ENCODE peak calls at places on chromosome 16, in four cellular contexts. One of them, this sample, is unnamed.

GRCh38 chr16:53924311-53924860 is 220.4 kb downstream of the FTO start:
- DNase-seq in MM.1S: no peak
- DNase-seq in adrenal gland: no peak
- DNase-seq in A549: no peak
- DNase-seq in this sample: no peak

GRCh38 chr16:10597184-10597583 is 16.8 kb upstream of the EMP2 start:
- DNase-seq in adrenal gland: no peak
- DNase-seq in MM.1S: no peak
- DNase-seq in A549: no peak
- DNase-seq in this sample: no peak

GRCh38 chr16:56363781-56364565 is 61.4 kb downstream of the AMFR start:
- DNase-seq in MM.1S: no peak
- DNase-seq in A549: no peak
- DNase-seq in adrenal gland: no peak
- DNase-seq in this sample: no peak

GRCh38 chr16:7503688-7504087 is 171.0 kb downstream of the RBFOX1 start:
- DNase-seq in MM.1S: no peak
- DNase-seq in A549: no peak
- DNase-seq in adrenal gland: no peak
- DNase-seq in this sample: no peak

GRCh38 chr16:57530531-57531252 is 5.7 kb downstream of the CCDC102A start:
- DNase-seq in adrenal gland: peak
- DNase-seq in MM.1S: no peak
- DNase-seq in A549: no peak
- DNase-seq in this sample: peak

GRCh38 chr16:11742041-11742535 is 569 bp downstream of the TXNDC11 start:
- DNase-seq in MM.1S: peak
- DNase-seq in adrenal gland: peak
- DNase-seq in A549: peak
- DNase-seq in this sample: peak

GRCh38 chr16:87368029-87368765 is 15.4 kb downstream of the FBXO31 start:
- DNase-seq in A549: no peak
- DNase-seq in MM.1S: no peak
- DNase-seq in adrenal gland: no peak
- DNase-seq in this sample: no peak

GRCh38 chr16:11256657-11257130 is 690 bp upstream of the SOCS1 start:
- DNase-seq in adrenal gland: no peak
- DNase-seq in A549: peak
- DNase-seq in MM.1S: no peak
- DNase-seq in this sample: peak

GRCh38 chr16:86477642-86478041 is 32.7 kb upstream of the FOXF1 start:
- DNase-seq in A549: no peak
- DNase-seq in MM.1S: no peak
- DNase-seq in adrenal gland: no peak
- DNase-seq in this sample: no peak

GRCh38 chr16:63904182-63904581 is 1217.7 kb downstream of the CDH11 start:
- DNase-seq in MM.1S: no peak
- DNase-seq in A549: no peak
- DNase-seq in adrenal gland: no peak
- DNase-seq in this sample: peak

GRCh38 chr16:6643083-6643686 is 689.5 kb upstream of the RBFOX1 start:
- DNase-seq in MM.1S: peak
- DNase-seq in adrenal gland: peak
- DNase-seq in A549: peak
- DNase-seq in this sample: no peak

GRCh38 chr16:11625769-11626168 is 39.0 kb upstream of the LITAF start:
- DNase-seq in adrenal gland: no peak
- DNase-seq in MM.1S: no peak
- DNase-seq in A549: no peak
- DNase-seq in this sample: no peak

GRCh38 chr16:89373355-89374110 is 116.8 kb downstream of the ANKRD11 start:
- DNase-seq in A549: no peak
- DNase-seq in MM.1S: no peak
- DNase-seq in adrenal gland: peak
- DNase-seq in this sample: no peak

GRCh38 chr16:81745704-81746558 is 33.2 kb upstream of the PLCG2 start:
- DNase-seq in A549: peak
- DNase-seq in adrenal gland: peak
- DNase-seq in MM.1S: peak
- DNase-seq in this sample: peak

GRCh38 chr16:11552445-11552844 is 34.3 kb downstream of the LITAF start:
- DNase-seq in A549: no peak
- DNase-seq in MM.1S: no peak
- DNase-seq in adrenal gland: no peak
- DNase-seq in this sample: no peak

GRCh38 chr16:83906690-83907089 is 7.8 kb downstream of the MLYCD start:
- DNase-seq in A549: no peak
- DNase-seq in MM.1S: no peak
- DNase-seq in adrenal gland: no peak
- DNase-seq in this sample: no peak

GRCh38 chr16:87058728-87059250 is 258.4 kb downstream of the C16orf95 start:
- DNase-seq in A549: no peak
- DNase-seq in MM.1S: no peak
- DNase-seq in adrenal gland: no peak
- DNase-seq in this sample: no peak

GRCh38 chr16:88309905-88310259 is 72.9 kb upstream of the ZNF469 start:
- DNase-seq in MM.1S: no peak
- DNase-seq in A549: no peak
- DNase-seq in adrenal gland: no peak
- DNase-seq in this sample: peak

GRCh38 chr16:87685766-87686165 is 80.0 kb downstream of the KLHDC4 start:
- DNase-seq in MM.1S: no peak
- DNase-seq in adrenal gland: no peak
- DNase-seq in A549: no peak
- DNase-seq in this sample: no peak

GRCh38 chr16:26316683-26317464 is 625.1 kb downstream of the HS3ST4 start:
- DNase-seq in adrenal gland: no peak
- DNase-seq in A549: no peak
- DNase-seq in MM.1S: no peak
- DNase-seq in this sample: no peak

GRCh38 chr16:57998484-57998883 is 2.0 kb downstream of the ZNF319 start:
- DNase-seq in MM.1S: no peak
- DNase-seq in adrenal gland: no peak
- DNase-seq in A549: peak
- DNase-seq in this sample: peak

GRCh38 chr16:50696575-50697420 is 3.4 kb downstream of the NOD2 start:
- DNase-seq in adrenal gland: peak
- DNase-seq in MM.1S: peak
- DNase-seq in A549: peak
- DNase-seq in this sample: peak
- H3K4me3 ChIP-seq in adrenal gland: no peak
- H3K4me3 ChIP-seq in MM.1S: no peak
- H3K4me3 ChIP-seq in A549: no peak
- H3K4me3 ChIP-seq in this sample: no peak

GRCh38 chr16:22206847-22207714 is 1.0 kb downstream of the EEF2K start:
- DNase-seq in adrenal gland: peak
- DNase-seq in A549: peak
- DNase-seq in MM.1S: peak
- DNase-seq in this sample: peak
- H3K27ac ChIP-seq in adrenal gland: peak
- H3K27ac ChIP-seq in A549: peak
- H3K27ac ChIP-seq in MM.1S: peak
- H3K27ac ChIP-seq in this sample: peak

DNA sequence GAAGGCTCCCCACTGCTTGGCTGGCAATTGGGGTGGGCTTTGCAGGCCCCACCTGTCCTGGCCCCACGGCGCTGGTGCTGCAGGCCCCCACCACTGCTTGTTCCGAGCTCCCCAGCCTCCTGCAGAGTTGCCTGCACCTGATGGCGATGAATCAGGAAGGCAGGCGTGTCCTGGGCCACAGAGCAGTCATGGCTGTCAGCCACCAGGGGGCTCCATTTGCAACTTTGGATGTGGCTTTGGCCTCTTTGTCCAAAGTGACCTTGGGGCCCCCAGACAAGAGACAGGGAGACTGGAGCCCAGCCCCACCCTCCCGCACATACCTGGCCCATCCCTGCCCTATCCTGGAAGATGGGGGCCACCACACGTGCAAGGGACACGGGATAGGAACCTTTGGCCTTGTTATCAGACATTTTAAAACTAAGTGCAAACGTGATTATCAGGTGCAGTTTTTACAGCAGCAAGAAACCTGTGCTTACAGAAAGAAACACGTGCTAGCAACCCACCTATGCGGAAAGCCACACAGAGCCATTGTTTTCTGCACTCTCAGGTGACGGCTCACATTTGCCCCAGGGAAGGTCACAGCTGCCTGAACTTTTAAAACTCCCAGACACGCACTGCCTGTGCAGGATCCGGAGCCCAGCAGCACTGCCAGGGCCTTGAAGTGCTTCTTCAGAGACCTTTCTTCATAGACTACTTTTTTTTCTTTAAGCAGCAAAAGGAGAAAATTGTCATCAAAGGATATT is at the start of gene DNASE1:
- DNase-seq in MM.1S: peak
- DNase-seq in adrenal gland: peak
- DNase-seq in A549: peak
- DNase-seq in this sample: peak
- H3K4me3 ChIP-seq in MM.1S: no peak
- H3K4me3 ChIP-seq in adrenal gland: no peak
- H3K4me3 ChIP-seq in A549: no peak
- H3K4me3 ChIP-seq in this sample: no peak

DNA sequence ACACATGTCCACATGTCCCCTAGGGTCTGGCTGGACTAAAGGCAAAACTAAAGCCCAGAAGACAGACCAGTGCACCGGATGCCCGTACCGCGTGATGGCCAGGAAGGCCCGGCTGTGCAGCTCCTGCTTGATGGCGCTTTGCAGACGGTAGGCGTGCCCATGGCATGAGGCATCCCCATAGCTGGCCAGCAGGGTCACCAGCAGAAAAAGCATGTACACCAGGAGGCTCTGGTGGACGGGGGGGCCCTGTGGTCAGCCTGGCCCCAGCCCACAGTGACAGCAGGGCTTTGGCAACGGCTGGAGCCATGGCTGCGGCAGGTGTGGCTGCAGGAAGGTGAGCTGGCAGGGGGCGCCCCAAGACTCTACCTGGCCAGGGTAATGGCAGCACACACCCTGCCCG is 42.8 kb downstream of the PKD1 start:
- DNase-seq in MM.1S: no peak
- DNase-seq in adrenal gland: no peak
- DNase-seq in A549: no peak
- DNase-seq in this sample: no peak
- H3K27ac ChIP-seq in MM.1S: no peak
- H3K27ac ChIP-seq in adrenal gland: no peak
- H3K27ac ChIP-seq in A549: no peak
- H3K27ac ChIP-seq in this sample: no peak

DNA sequence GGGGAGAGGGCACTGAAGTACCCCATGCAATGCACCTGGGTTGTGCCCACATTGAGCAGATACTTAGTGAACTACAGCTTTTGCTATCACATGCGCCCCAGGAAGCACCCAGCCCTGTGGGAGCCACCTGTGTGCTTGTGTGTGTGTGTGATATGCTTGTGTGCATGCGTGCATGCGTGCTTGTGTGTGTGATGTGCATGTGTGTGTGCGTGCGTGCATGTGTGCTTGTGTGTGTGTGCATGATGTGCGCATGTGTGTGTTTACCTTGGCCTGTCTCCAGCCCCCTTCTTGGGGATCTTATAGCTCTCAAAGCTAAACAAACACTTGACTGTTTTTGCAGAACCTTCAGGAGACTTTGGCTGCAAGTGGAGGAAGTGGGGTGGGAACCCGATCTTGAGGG is 841 bp downstream of the C16orf89 start:
- DNase-seq in A549: no peak
- DNase-seq in adrenal gland: no peak
- DNase-seq in MM.1S: no peak
- DNase-seq in this sample: no peak
- H3K4me3 ChIP-seq in A549: no peak
- H3K4me3 ChIP-seq in adrenal gland: no peak
- H3K4me3 ChIP-seq in MM.1S: no peak
- H3K4me3 ChIP-seq in this sample: no peak

DNA sequence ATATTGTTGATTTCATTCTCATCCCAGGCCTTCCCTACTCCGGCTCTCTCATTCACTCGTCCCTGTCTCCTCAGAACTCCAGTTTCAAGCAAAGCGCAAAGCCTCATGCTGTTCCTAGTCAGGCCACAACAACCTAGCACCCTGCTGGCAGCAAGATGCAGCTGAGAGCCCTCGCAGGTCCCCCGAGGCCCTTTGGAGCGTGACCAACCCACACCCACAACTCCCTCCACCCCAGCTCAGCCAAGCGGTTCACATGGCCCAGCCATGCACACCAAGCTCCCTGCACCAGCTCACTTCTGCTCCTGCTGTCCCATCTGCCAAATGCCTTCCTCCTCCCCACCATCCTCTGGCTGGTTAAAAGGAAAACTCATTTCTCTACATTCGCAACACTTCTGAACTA is 195.8 kb downstream of the IRX5 start:
- DNase-seq in adrenal gland: no peak
- DNase-seq in MM.1S: no peak
- DNase-seq in A549: no peak
- DNase-seq in this sample: no peak
- H3K27ac ChIP-seq in adrenal gland: no peak
- H3K27ac ChIP-seq in MM.1S: no peak
- H3K27ac ChIP-seq in A549: no peak
- H3K27ac ChIP-seq in this sample: no peak

GRCh38 chr16:370980-371728 is 816 bp upstream of the MRPL28 start:
- DNase-seq in MM.1S: no peak
- DNase-seq in A549: no peak
- DNase-seq in adrenal gland: no peak
- DNase-seq in this sample: no peak
- H3K4me3 ChIP-seq in MM.1S: peak
- H3K4me3 ChIP-seq in A549: peak
- H3K4me3 ChIP-seq in adrenal gland: no peak
- H3K4me3 ChIP-seq in this sample: no peak

DNA sequence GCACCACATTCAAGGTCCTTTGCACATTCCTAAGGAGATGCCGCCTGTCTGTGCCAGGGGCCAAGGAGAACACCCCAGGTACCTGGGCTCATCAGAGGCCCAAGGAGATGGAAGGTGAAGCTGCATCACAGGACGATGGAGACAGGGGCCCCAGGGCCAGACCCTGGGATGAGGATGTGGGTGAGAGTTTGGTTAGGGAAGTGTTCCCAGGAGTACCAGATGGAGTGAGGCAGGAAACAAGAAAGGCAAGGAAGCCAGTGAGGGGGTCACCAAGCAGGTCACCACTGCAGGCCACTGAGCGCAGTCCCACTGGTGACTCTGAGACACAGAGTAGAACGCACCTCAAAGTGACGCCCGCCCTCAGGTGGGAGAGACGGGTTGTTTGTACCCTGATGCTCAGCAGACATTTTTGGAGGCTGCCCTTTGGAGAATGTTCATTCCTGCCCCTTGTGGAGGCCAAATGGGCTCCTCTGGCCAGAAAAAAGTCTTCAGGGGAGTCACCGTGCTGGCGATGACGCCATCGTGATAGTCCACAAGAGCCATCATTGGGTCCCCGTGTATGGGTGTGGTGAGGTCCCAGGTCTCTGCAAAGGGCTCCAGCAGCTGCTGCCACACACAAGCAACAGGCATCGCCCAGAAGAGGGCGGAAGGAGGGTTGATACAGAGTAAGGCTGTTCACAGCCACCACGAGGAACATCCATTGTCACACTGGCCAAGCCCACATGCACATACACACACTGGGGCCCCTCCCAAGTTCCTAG is 57.5 kb downstream of the BEAN1 start:
- DNase-seq in adrenal gland: no peak
- DNase-seq in MM.1S: no peak
- DNase-seq in A549: peak
- DNase-seq in this sample: no peak
- H3K27ac ChIP-seq in adrenal gland: no peak
- H3K27ac ChIP-seq in MM.1S: no peak
- H3K27ac ChIP-seq in A549: peak
- H3K27ac ChIP-seq in this sample: no peak

This sample was measured in left lung.